ENCODE peak calls at places on chromosomes 2 and 18, in nine cellular contexts. K is foreskin fibroblast, H is tibial nerve, J is dorsolateral prefrontal cortex, C is mucosa of descending colon, P is GM12865, S is heart right ventricle, R is astrocyte of the spinal cord, E is left lung. Z is an unnamed sample.

GRCh38 chr2:239833728-239834109 is 191.4 kb downstream of the NDUFA10 start:
- DNase-seq in S (no peak), E (no peak), C (no peak), K (no peak), P (no peak), R (no peak), J (peak), H (no peak), Z (no peak)

GRCh38 chr2:227036527-227036926 is 127.5 kb downstream of the COL4A4 start:
- DNase-seq in C (peak), J (no peak), R (no peak), S (no peak), E (no peak), K (no peak), P (no peak), H (no peak), Z (no peak)

GRCh38 chr2:20447437-20448245 is 767 bp downstream of the RHOB start:
- DNase-seq in J (peak), H (no peak), K (no peak), C (peak), E (peak), P (peak), R (peak), S (peak), Z (peak)

GRCh38 chr2:19623488-19623887 is 265.1 kb upstream of the OSR1 start:
- DNase-seq in E (no peak), R (peak), H (no peak), P (no peak), K (peak), J (no peak), C (no peak), S (no peak), Z (peak)

GRCh38 chr2:163132850-163133249 is 294.3 kb upstream of the KCNH7 start:
- DNase-seq in K (no peak), J (no peak), C (no peak), H (no peak), P (no peak), E (no peak), R (peak), S (no peak), Z (peak)

GRCh38 chr2:126106006-126106405 is 550.0 kb upstream of the GYPC start:
- DNase-seq in K (no peak), P (no peak), C (no peak), J (no peak), E (no peak), R (no peak), H (no peak), S (no peak), Z (no peak)

GRCh38 chr2:240250985-240251847 is 110.8 kb upstream of the OTOS start:
- DNase-seq in H (peak), P (no peak), E (peak), C (peak), R (peak), J (peak), S (peak), K (peak), Z (peak)

GRCh38 chr2:88880441-88880953 is 189.0 kb downstream of the RPIA start:
- DNase-seq in J (no peak), E (no peak), R (peak), S (no peak), P (peak), K (peak), C (peak), H (no peak), Z (peak)

GRCh38 chr2:187310696-187311095 is 137.4 kb downstream of the CALCRL start:
- DNase-seq in R (no peak), C (no peak), S (no peak), P (no peak), K (no peak), E (no peak), H (no peak), J (no peak), Z (peak)

GRCh38 chr18:7133181-7133580 is 15.6 kb upstream of the LAMA1 start:
- DNase-seq in K (peak), P (no peak), H (no peak), S (no peak), E (no peak), J (no peak), R (peak), C (no peak), Z (peak)

GRCh38 chr2:140200307-140200706 is 1420.1 kb upstream of the NXPH2 start:
- DNase-seq in S (no peak), J (no peak), P (no peak), R (no peak), H (no peak), C (no peak), K (no peak), E (no peak), Z (no peak)

GRCh38 chr2:169080250-169081035 is 11.1 kb downstream of the DHRS9 start:
- DNase-seq in S (no peak), C (no peak), E (peak), K (no peak), H (no peak), R (peak), J (no peak), P (peak), Z (no peak)

GRCh38 chr2:218029366-218030360 is 26.9 kb upstream of the TNS1 start:
- DNase-seq in R (no peak), K (no peak), H (no peak), C (no peak), S (no peak), E (no peak), J (no peak), P (no peak), Z (no peak)

GRCh38 chr2:215917953-215918620 is 95.3 kb downstream of the MREG start:
- DNase-seq in E (no peak), S (no peak), K (peak), H (no peak), J (no peak), P (peak), R (peak), C (no peak), Z (peak)

GRCh38 chr18:62744076-62744705 is 28.9 kb downstream of the PHLPP1 start:
- DNase-seq in P (peak), C (no peak), J (no peak), H (no peak), E (no peak), S (no peak), R (peak), K (no peak), Z (peak)

GRCh38 chr2:12081481-12082210 is 335.2 kb downstream of the LPIN1 start:
- DNase-seq in P (no peak), C (no peak), J (no peak), S (no peak), E (no peak), H (no peak), R (no peak), K (no peak), Z (no peak)

GRCh38 chr2:150063950-150064549 is 423.4 kb downstream of the RND3 start:
- DNase-seq in P (no peak), C (no peak), R (no peak), E (no peak), J (no peak), S (no peak), H (no peak), K (no peak), Z (no peak)

GRCh38 chr2:65227035-65227470 is 578 bp upstream of the ACTR2 start:
- DNase-seq in H (no peak), R (no peak), C (peak), E (no peak), J (no peak), K (no peak), P (peak), S (no peak), Z (peak)

GRCh38 chr18:66682855-66683322 is 79.0 kb upstream of the CDH19 start:
- DNase-seq in R (peak), P (no peak), C (no peak), H (no peak), S (no peak), J (no peak), K (no peak), E (no peak), Z (peak)

GRCh38 chr2:230942920-230943896 is 18.2 kb upstream of the GPR55 start:
- DNase-seq in S (no peak), H (no peak), J (no peak), R (peak), E (no peak), C (peak), P (peak), K (peak), Z (no peak)

GRCh38 chr2:171086352-171087290 is 74.1 kb downstream of the TLK1 start:
- DNase-seq in P (peak), K (peak), R (peak), C (peak), E (no peak), S (no peak), J (no peak), H (no peak), Z (peak)

GRCh38 chr2:142778289-142778688 is 99.2 kb upstream of the KYNU start:
- DNase-seq in J (no peak), P (no peak), H (no peak), C (no peak), E (no peak), S (no peak), K (no peak), R (no peak), Z (no peak)

GRCh38 chr18:59272221-59272888 is 899 bp downstream of the RAX start:
- DNase-seq in J (no peak), H (no peak), E (no peak), S (no peak), C (no peak), K (no peak), P (peak), R (no peak), Z (peak)

GRCh38 chr2:61988462-61989366 is 83.2 kb downstream of the COMMD1 start:
- DNase-seq in C (no peak), H (no peak), R (peak), S (no peak), E (no peak), J (no peak), P (no peak), K (peak), Z (peak)

GRCh38 chr2:74334931-74335333 is 8.3 kb downstream of the SLC4A5 start:
- DNase-seq in J (peak), C (peak), K (peak), P (peak), H (peak), S (peak), R (peak), E (peak), Z (peak)

GRCh38 chr2:138630164-138630563 is 128.6 kb downstream of the SPOPL start:
- DNase-seq in P (no peak), J (no peak), R (no peak), E (no peak), K (no peak), S (no peak), C (no peak), H (no peak), Z (no peak)

GRCh38 chr2:36820942-36821605 is 124.6 kb downstream of the VIT start:
- DNase-seq in S (no peak), H (no peak), C (peak), E (no peak), P (no peak), R (no peak), J (no peak), K (no peak), Z (no peak)

GRCh38 chr2:221282386-221282785 is 289.7 kb downstream of the EPHA4 start:
- DNase-seq in E (no peak), C (no peak), R (no peak), K (no peak), J (no peak), H (no peak), S (no peak), P (no peak), Z (no peak)

GRCh38 chr2:195647302-195647701 is 9.7 kb upstream of the SLC39A10 start:
- DNase-seq in S (no peak), K (no peak), C (no peak), E (no peak), P (no peak), R (no peak), H (no peak), J (no peak), Z (no peak)

GRCh38 chr2:32652555-32653209 is 24.8 kb downstream of the TTC27 start:
- DNase-seq in S (no peak), P (no peak), K (no peak), E (no peak), H (no peak), J (no peak), R (peak), C (no peak), Z (peak)

GRCh38 chr2:141767051-141767450 is 363.8 kb downstream of the LRP1B start:
- DNase-seq in R (peak), K (peak), S (no peak), C (no peak), E (no peak), J (no peak), P (no peak), H (no peak), Z (peak)

GRCh38 chr18:77339623-77340022 is 90.0 kb downstream of the GALR1 start:
- DNase-seq in S (no peak), P (no peak), E (no peak), J (no peak), H (no peak), C (no peak), R (no peak), K (no peak), Z (no peak)

GRCh38 chr2:53247986-53248735 is 519.4 kb upstream of the CHAC2 start:
- DNase-seq in R (no peak), C (no peak), E (no peak), J (no peak), H (no peak), K (no peak), S (no peak), P (no peak), Z (no peak)

GRCh38 chr2:108621087-108621559 is 86.9 kb downstream of the LIMS1 start:
- DNase-seq in P (peak), K (no peak), J (no peak), S (no peak), C (peak), H (no peak), E (peak), R (peak), Z (peak)

GRCh38 chr2:28765316-28765715 is 13.7 kb downstream of the PPP1CB start:
- DNase-seq in R (no peak), S (no peak), K (no peak), J (no peak), C (no peak), P (no peak), E (no peak), H (no peak), Z (peak)

GRCh38 chr18:79604205-79604912 is 75.2 kb upstream of the CTDP1 start:
- DNase-seq in E (peak), S (no peak), R (no peak), H (peak), J (peak), C (no peak), K (no peak), P (no peak), Z (no peak)

GRCh38 chr2:105814291-105814940 is 69.7 kb downstream of the NCK2 start:
- DNase-seq in J (no peak), S (no peak), H (no peak), K (no peak), E (no peak), R (peak), P (no peak), C (no peak), Z (no peak)

GRCh38 chr2:205675861-205676516 is 6.3 kb upstream of the NRP2 start:
- DNase-seq in C (peak), E (no peak), J (no peak), K (no peak), R (peak), P (peak), S (no peak), H (no peak), Z (peak)

GRCh38 chr2:25293958-25294513 is 47.7 kb downstream of the DNMT3A start:
- DNase-seq in K (no peak), C (no peak), S (no peak), P (no peak), R (no peak), H (no peak), J (no peak), E (no peak), Z (no peak)
- H3K4me3 ChIP-seq in K (no peak), C (no peak), S (no peak), P (no peak), R (no peak), H (no peak), J (no peak), E (no peak), Z (no peak)

GRCh38 chr2:236167297-236168109 is 683 bp downstream of the GBX2 start:
- DNase-seq in S (no peak), R (peak), C (no peak), K (peak), J (no peak), E (no peak), H (no peak), P (no peak), Z (peak)
- TF ChIP-seq CTCF in S (peak), R (peak), C (no peak), K (peak), J (peak), E (no peak), H (no peak), P (no peak), Z (peak)

GRCh38 chr18:50320719-50321118 is 33.2 kb upstream of the CXXC1 start:
- DNase-seq in E (no peak), P (peak), S (no peak), H (no peak), C (no peak), J (no peak), K (no peak), R (no peak), Z (no peak)
- H3K4me3 ChIP-seq in E (no peak), P (no peak), S (no peak), H (no peak), C (no peak), J (no peak), K (no peak), R (no peak), Z (no peak)

GRCh38 chr18:2982452-2983172 is 30.3 kb downstream of the LPIN2 start:
- DNase-seq in E (no peak), S (no peak), C (peak), K (no peak), R (no peak), P (no peak), J (no peak), H (no peak), Z (no peak)
- TF ChIP-seq CTCF in E (no peak), S (no peak), C (no peak), K (no peak), R (no peak), P (no peak), J (no peak), H (no peak), Z (no peak)

GRCh38 chr2:174013310-174013751 is 48.2 kb upstream of the SP3 start:
- DNase-seq in J (no peak), C (no peak), R (no peak), P (no peak), E (no peak), K (no peak), S (peak), H (peak), Z (peak)
- H3K4me3 ChIP-seq in J (peak), C (no peak), R (peak), P (no peak), E (peak), K (peak), S (peak), H (peak), Z (peak)

DNA sequence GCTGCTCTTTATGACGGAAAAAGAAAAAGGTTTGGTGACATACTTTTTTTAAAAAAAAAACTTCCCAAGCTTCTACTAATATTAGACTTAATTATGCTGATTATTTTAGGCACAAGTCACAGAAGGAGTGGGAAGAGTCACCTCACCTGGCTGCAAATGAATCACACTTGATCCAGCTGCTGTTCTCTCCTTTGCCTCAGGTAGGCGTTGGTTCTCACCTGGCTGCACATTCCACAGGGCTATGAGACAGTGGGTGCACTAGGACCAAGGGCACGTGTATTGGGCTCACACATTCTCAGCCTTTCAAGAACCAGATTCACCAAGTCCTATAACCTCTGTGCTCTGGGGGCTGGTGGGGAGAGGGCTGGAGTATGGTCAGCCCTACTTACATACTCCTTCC is 93.3 kb downstream of the TGFA start:
- DNase-seq in K (no peak), P (no peak), E (no peak), R (no peak), J (no peak), S (no peak), C (no peak), H (no peak), Z (no peak)
- TF ChIP-seq CTCF in K (no peak), P (no peak), E (no peak), R (no peak), J (no peak), S (no peak), C (no peak), H (no peak), Z (no peak)

GRCh38 chr2:68292108-68292710 is 27.5 kb downstream of the CNRIP1 start:
- DNase-seq in R (no peak), J (no peak), H (no peak), S (no peak), P (peak), E (no peak), K (no peak), C (peak), Z (peak)

GRCh38 chr2:68294187-68294586 is 25.6 kb downstream of the CNRIP1 start:
- DNase-seq in P (no peak), R (no peak), E (no peak), K (no peak), C (no peak), S (no peak), J (no peak), H (no peak), Z (no peak)

GRCh38 chr2:68293024-68293423 is 26.7 kb downstream of the CNRIP1 start:
- DNase-seq in C (no peak), R (no peak), S (no peak), E (no peak), K (no peak), H (no peak), J (no peak), P (no peak), Z (no peak)

GRCh38 chr2:68295523-68295922 is 24.2 kb downstream of the CNRIP1 start:
- DNase-seq in S (no peak), C (no peak), P (peak), J (no peak), H (no peak), E (no peak), R (no peak), K (no peak), Z (no peak)

GRCh38 chr2:68294913-68295312 is 24.8 kb downstream of the CNRIP1 start:
- DNase-seq in R (no peak), P (no peak), K (no peak), S (no peak), J (no peak), E (no peak), C (no peak), H (no peak), Z (no peak)
- H3K4me3 ChIP-seq in R (no peak), P (no peak), K (no peak), S (no peak), J (no peak), E (no peak), C (no peak), H (no peak), Z (no peak)

DNA sequence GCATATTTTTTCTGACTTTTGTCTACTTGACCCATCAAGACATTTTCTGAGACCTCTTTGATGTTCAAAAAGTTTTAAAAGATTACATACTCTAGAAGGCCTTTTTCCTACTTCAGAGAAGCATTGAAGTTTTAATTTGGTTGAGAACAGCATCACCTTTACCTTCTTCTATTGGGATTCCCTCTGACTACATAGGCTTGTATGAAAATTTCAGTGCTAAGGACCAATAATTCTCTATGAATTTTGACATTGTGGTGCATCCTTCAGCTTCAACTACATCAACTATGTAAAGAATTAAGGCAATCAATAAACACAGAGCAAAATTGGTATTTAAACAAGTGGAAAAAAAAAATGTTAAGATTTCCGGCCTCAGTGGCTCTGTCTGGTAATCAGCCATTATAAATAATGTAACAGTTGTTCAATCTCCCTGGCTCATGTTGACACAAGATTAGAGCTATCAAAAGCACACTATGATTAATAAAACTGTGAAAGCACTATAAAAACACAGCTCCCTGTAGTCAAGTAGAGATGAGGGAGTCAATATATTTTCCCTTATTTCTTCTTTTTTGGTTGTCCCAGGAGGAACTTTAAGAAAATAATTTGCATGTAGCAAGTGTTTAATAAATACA is 627.0 kb upstream of the SYT4 start:
- DNase-seq in R (no peak), S (no peak), H (no peak), J (no peak), K (no peak), P (no peak), C (no peak), E (no peak), Z (no peak)
- TF ChIP-seq CTCF in R (no peak), S (no peak), H (no peak), J (no peak), K (no peak), P (no peak), C (no peak), E (no peak), Z (no peak)

GRCh38 chr18:57353940-57354461 is 1.6 kb downstream of the ST8SIA3 start:
- DNase-seq in J (no peak), P (no peak), C (peak), R (peak), E (no peak), S (peak), H (no peak), K (peak), Z (peak)

GRCh38 chr18:57352761-57353136 is 392 bp downstream of the ST8SIA3 start:
- DNase-seq in J (no peak), S (no peak), E (no peak), R (no peak), P (no peak), H (no peak), C (no peak), K (no peak), Z (no peak)

GRCh38 chr18:57352271-57352701 is at the start of gene ST8SIA3:
- DNase-seq in K (no peak), E (no peak), P (no peak), R (no peak), S (no peak), H (no peak), C (no peak), J (no peak), Z (no peak)

GRCh38 chr18:57347784-57348183 is 4.6 kb upstream of the ST8SIA3 start:
- DNase-seq in H (no peak), S (no peak), R (no peak), E (no peak), J (no peak), C (no peak), P (no peak), K (no peak), Z (no peak)

GRCh38 chr18:57353137-57353939 is 981 bp downstream of the ST8SIA3 start:
- DNase-seq in R (no peak), J (no peak), K (no peak), S (no peak), C (no peak), E (no peak), P (no peak), H (no peak), Z (no peak)
- H3K4me3 ChIP-seq in R (no peak), J (peak), K (no peak), S (no peak), C (no peak), E (no peak), P (no peak), H (no peak), Z (no peak)

Z was measured in choroid plexus epithelial cell.